ENCODE peak calls at places on chromosome X, in nine cellular contexts. Q is hepatocyte, G is left lung, X is Calu3, U is ovary, N is ascending aorta, R is BE2C, B is WERI-Rb-1, T is spleen. W is an unnamed sample.

GRCh38 chrX:71178908-71179307 is 34.3 kb downstream of the NLGN3 start:
- DNase-seq in Q (peak), G (peak), X (peak), U (peak), N (no peak), R (peak), B (peak), T (no peak), W (peak)

GRCh38 chrX:148811236-148811635 is 310.8 kb downstream of the AFF2 start:
- DNase-seq in Q (no peak), G (no peak), X (no peak), U (no peak), N (no peak), R (no peak), B (no peak), T (no peak), W (no peak)

GRCh38 chrX:112536544-112536943 is 143.2 kb downstream of the LHFPL1 start:
- DNase-seq in Q (no peak), G (no peak), X (no peak), U (no peak), N (no peak), R (no peak), B (no peak), T (no peak), W (peak)

GRCh38 chrX:120731386-120731785 is 101.5 kb upstream of the C1GALT1C1 start:
- DNase-seq in Q (no peak), G (no peak), X (no peak), U (no peak), N (no peak), R (no peak), B (no peak), T (no peak), W (no peak)

GRCh38 chrX:11363069-11363594 is 69.9 kb downstream of the AMELX start:
- DNase-seq in Q (no peak), G (no peak), X (no peak), U (no peak), N (no peak), R (no peak), B (no peak), T (no peak), W (no peak)

GRCh38 chrX:40207626-40208025 is 109.9 kb upstream of the BCOR start:
- DNase-seq in Q (no peak), G (no peak), X (no peak), U (no peak), N (no peak), R (no peak), B (no peak), T (no peak), W (no peak)

GRCh38 chrX:139882299-139882698 is 50.6 kb downstream of the ATP11C start:
- DNase-seq in Q (no peak), G (no peak), X (no peak), U (no peak), N (no peak), R (no peak), B (no peak), T (no peak), W (no peak)

GRCh38 chrX:71251456-71251973 is 2.4 kb downstream of the ZMYM3 start:
- DNase-seq in Q (no peak), G (no peak), X (no peak), U (no peak), N (no peak), R (no peak), B (no peak), T (no peak), W (no peak)

GRCh38 chrX:37921758-37922157 is 74.4 kb upstream of the DYNLT3 start:
- DNase-seq in Q (no peak), G (no peak), X (no peak), U (no peak), N (no peak), R (no peak), B (no peak), T (no peak), W (no peak)

GRCh38 chrX:11193035-11193469 is 81.9 kb downstream of the HCCS start:
- DNase-seq in Q (no peak), G (no peak), X (no peak), U (no peak), N (no peak), R (no peak), B (no peak), T (no peak), W (no peak)

GRCh38 chrX:13128104-13128503 is 83.7 kb upstream of the FAM9C start:
- DNase-seq in Q (no peak), G (no peak), X (no peak), U (no peak), N (no peak), R (no peak), B (no peak), T (no peak), W (no peak)

GRCh38 chrX:106897259-106897658 is 5.9 kb downstream of the RIPPLY1 start:
- DNase-seq in Q (no peak), G (no peak), X (no peak), U (no peak), N (no peak), R (no peak), B (peak), T (no peak), W (no peak)

GRCh38 chrX:39047174-39047573 is 245.9 kb downstream of the MID1IP1 start:
- DNase-seq in Q (no peak), G (no peak), X (no peak), U (no peak), N (no peak), R (no peak), B (no peak), T (no peak), W (no peak)

GRCh38 chrX:31154941-31155340 is 83.1 kb upstream of the FTHL17 start:
- DNase-seq in Q (no peak), G (no peak), X (no peak), U (no peak), N (no peak), R (peak), B (no peak), T (no peak), W (no peak)

GRCh38 chrX:109943092-109943739 is 59.7 kb upstream of the TMEM164 start:
- DNase-seq in Q (no peak), G (no peak), X (no peak), U (no peak), N (no peak), R (no peak), B (no peak), T (no peak), W (no peak)

GRCh38 chrX:28408017-28408723 is 179.1 kb upstream of the IL1RAPL1 start:
- DNase-seq in Q (no peak), G (no peak), X (no peak), U (no peak), N (no peak), R (no peak), B (no peak), T (no peak), W (no peak)

GRCh38 chrX:38233891-38234807 is 13.5 kb upstream of the SRPX start:
- DNase-seq in Q (no peak), G (no peak), X (peak), U (no peak), N (no peak), R (no peak), B (no peak), T (no peak), W (no peak)

GRCh38 chrX:30493348-30493747 is 84.2 kb downstream of the TASL start:
- DNase-seq in Q (no peak), G (no peak), X (no peak), U (no peak), N (no peak), R (no peak), B (no peak), T (no peak), W (no peak)

GRCh38 chrX:134718329-134719317 is 60.4 kb upstream of the PLAC1 start:
- DNase-seq in Q (peak), G (peak), X (peak), U (no peak), N (no peak), R (peak), B (peak), T (no peak), W (no peak)

GRCh38 chrX:1442016-1442665 is 10.6 kb downstream of the ASMTL start:
- DNase-seq in Q (no peak), G (no peak), X (no peak), U (peak), N (no peak), R (no peak), B (peak), T (peak), W (no peak)

GRCh38 chrX:637660-638481 is 7.3 kb downstream of the SHOX start:
- DNase-seq in Q (no peak), G (no peak), X (no peak), U (no peak), N (no peak), R (no peak), B (no peak), T (no peak), W (peak)

GRCh38 chrX:26651755-26652154 is 435.8 kb downstream of the MAGEB5 start:
- DNase-seq in Q (no peak), G (no peak), X (no peak), U (no peak), N (no peak), R (peak), B (no peak), T (no peak), W (no peak)

GRCh38 chrX:103554687-103555417 is 30.5 kb upstream of the TCEAL4 start:
- DNase-seq in Q (peak), G (no peak), X (peak), U (no peak), N (no peak), R (peak), B (peak), T (no peak), W (peak)

GRCh38 chrX:36436286-36436860 is 516.8 kb downstream of the CFAP47 start:
- DNase-seq in Q (no peak), G (no peak), X (no peak), U (no peak), N (no peak), R (no peak), B (no peak), T (no peak), W (no peak)

GRCh38 chrX:148806145-148806868 is 305.9 kb downstream of the AFF2 start:
- DNase-seq in Q (no peak), G (no peak), X (no peak), U (no peak), N (no peak), R (no peak), B (no peak), T (no peak), W (peak)

GRCh38 chrX:49846545-49846944 is 17.4 kb downstream of the PAGE4 start:
- DNase-seq in Q (no peak), G (no peak), X (no peak), U (no peak), N (no peak), R (no peak), B (no peak), T (no peak), W (no peak)

GRCh38 chrX:45322820-45323219 is 122.1 kb upstream of the DIPK2B start:
- DNase-seq in Q (no peak), G (no peak), X (no peak), U (no peak), N (no peak), R (no peak), B (no peak), T (no peak), W (no peak)

GRCh38 chrX:793216-793770 is 162.7 kb downstream of the SHOX start:
- DNase-seq in Q (no peak), G (no peak), X (no peak), U (no peak), N (no peak), R (no peak), B (no peak), T (no peak), W (peak)

GRCh38 chrX:49879656-49880277 is 483 bp downstream of the USP27X start:
- DNase-seq in Q (no peak), G (no peak), X (no peak), U (no peak), N (no peak), R (no peak), B (no peak), T (no peak), W (no peak)

GRCh38 chrX:123833387-123833786 is 26.5 kb upstream of the XIAP start:
- DNase-seq in Q (peak), G (no peak), X (peak), U (peak), N (no peak), R (peak), B (peak), T (no peak), W (peak)

DNA sequence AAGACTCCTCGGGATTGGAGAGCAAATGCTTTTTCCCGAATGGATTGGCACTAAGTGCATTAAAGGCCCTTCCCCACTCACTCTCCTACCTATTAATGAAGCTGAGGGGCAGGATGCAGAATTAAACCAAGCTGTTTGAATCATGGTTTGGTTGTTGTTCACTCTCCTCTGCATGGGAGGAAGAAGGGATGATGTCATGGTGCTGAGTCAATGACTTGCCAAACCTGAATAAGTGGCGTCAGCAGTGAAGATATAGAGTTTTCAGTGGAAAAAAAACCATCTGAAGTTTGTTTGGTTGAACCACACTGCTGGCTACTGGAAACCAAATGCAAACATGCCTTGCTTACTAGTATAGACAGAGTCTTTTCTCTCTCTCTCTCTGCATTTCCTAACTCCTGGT is 19.8 kb upstream of the ZXDA start:
- DNase-seq in Q (no peak), G (no peak), X (no peak), U (no peak), N (no peak), R (no peak), B (no peak), T (no peak), W (no peak)
- TF ChIP-seq CTCF in Q (no peak), G (no peak), X (no peak), U (no peak), N (no peak), R (no peak), B (no peak), T (no peak), W (no peak)

GRCh38 chrX:46382595-46382994 is 162.6 kb downstream of the ZNF674 start:
- DNase-seq in Q (no peak), G (no peak), X (no peak), U (no peak), N (no peak), R (no peak), B (no peak), T (no peak), W (no peak)

GRCh38 chrX:46380148-46380752 is 165.0 kb downstream of the ZNF674 start:
- DNase-seq in Q (no peak), G (no peak), X (no peak), U (no peak), N (no peak), R (no peak), B (no peak), T (no peak), W (no peak)

GRCh38 chrX:46383006-46383405 is 162.2 kb downstream of the ZNF674 start:
- DNase-seq in Q (no peak), G (no peak), X (no peak), U (no peak), N (no peak), R (no peak), B (no peak), T (no peak), W (no peak)

GRCh38 chrX:46386511-46386910 is 158.7 kb downstream of the ZNF674 start:
- DNase-seq in Q (no peak), G (no peak), X (no peak), U (no peak), N (no peak), R (no peak), B (no peak), T (no peak), W (no peak)

DNA sequence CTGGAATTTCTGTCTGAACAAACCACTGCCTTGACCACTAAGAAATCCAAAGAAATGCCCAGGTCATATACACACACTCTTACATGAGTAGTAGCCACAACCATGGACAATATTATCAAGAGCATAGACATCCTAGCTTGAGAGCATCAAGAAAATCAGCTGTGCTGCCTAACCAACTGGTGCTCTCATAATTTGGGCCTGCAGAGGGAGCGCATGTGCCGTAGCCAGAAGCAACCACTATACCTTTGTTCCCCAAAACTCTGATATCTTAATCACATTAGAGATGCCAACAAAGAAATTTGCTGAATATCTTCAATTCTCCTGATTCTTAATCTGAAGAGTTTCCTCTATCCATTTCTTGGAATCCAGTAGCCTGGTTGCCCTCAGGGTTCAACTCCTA is 163.6 kb downstream of the ZNF674 start:
- DNase-seq in Q (peak), G (no peak), X (peak), U (no peak), N (no peak), R (peak), B (peak), T (no peak), W (peak)
- TF ChIP-seq CTCF in Q (peak), G (no peak), X (no peak), U (no peak), N (no peak), R (peak), B (peak), T (no peak), W (peak)

DNA sequence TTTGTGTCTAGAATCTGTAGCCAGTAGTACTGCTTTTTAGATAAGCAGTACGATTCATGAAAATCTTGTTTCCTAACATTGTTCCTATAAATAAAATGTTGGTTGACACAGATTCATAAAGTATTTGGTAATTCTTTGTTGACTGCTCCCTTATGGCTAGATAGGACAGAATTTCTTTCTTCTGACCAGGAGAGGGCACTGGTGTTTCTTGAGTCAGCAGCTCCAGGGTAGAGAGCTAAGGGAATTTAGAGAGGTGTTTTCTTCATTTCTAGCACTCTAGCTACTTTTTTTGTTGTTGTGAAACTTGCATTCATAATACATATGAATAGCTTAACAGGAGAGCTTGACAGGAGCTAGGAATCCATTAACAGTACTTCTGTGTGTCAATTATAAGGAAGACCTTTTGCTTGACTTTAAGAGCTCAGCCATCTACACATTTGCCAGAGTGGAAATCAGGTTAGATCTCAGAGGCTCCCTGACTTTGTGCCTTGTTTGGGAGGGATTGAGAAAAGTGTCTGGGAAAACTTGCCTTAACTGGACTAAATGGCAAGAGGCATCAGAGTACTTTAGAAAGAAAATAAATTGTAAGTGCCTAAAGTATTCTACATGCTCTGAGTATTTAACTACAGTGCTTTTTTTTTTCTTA is 756.1 kb downstream of the SH3BGRL start:
- DNase-seq in Q (peak), G (no peak), X (peak), U (no peak), N (no peak), R (no peak), B (no peak), T (no peak), W (peak)
- TF ChIP-seq CTCF in Q (no peak), G (no peak), X (no peak), U (no peak), N (peak), R (no peak), B (peak), T (peak), W (peak)

DNA sequence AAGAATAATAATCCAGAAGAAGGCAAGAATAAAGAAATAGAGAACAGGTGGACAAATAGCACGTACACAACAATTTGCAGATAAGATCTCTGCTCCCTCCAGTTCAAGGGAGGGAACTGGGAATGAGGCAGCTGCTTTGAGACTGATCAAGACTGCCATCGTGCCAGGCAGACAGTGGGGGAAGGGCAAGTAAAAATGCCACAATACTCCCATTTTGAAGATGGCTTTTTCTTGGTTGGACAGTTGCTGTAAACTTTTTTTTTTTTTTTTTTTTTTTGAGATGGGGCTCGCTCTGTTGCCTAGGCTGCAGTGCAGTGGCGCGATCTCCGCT is 17.2 kb downstream of the USP11 start:
- DNase-seq in Q (no peak), G (no peak), X (no peak), U (no peak), N (no peak), R (no peak), B (no peak), T (no peak), W (no peak)
- TF ChIP-seq CTCF in Q (no peak), G (no peak), X (no peak), U (no peak), N (no peak), R (no peak), B (no peak), T (no peak), W (no peak)

DNA sequence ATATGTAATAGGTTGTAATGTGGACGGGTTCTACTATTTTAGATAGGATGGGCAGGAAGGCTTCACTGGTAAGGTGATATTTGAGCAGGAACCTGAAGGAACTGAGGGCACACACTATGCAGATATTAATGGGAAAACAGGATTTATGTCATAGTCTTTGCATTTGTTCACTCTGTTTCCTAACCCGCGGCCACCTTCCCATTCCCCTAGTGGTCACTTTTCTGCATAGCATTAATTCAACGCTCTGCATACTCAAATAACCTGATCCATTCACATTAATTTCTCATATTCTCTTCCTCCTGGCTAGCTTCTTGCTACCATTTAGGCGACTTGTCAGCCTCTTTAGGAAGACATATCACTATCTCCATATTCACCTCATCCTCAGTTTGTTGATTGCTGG is 61.5 kb downstream of the GSPT2 start:
- DNase-seq in Q (no peak), G (no peak), X (no peak), U (no peak), N (no peak), R (no peak), B (no peak), T (no peak), W (no peak)
- TF ChIP-seq CTCF in Q (no peak), G (no peak), X (peak), U (no peak), N (no peak), R (peak), B (peak), T (no peak), W (peak)

GRCh38 chrX:154051210-154051810 is 31.6 kb upstream of the IRAK1 start:
- DNase-seq in Q (peak), G (peak), X (peak), U (peak), N (peak), R (peak), B (peak), T (no peak), W (peak)
- TF ChIP-seq CTCF in Q (peak), G (peak), X (peak), U (peak), N (peak), R (peak), B (peak), T (peak), W (peak)